ENCODE peak calls at places on chromosome 2, in nine cellular contexts. B, W, L, S, X, J, H, N and U are unnamed samples.

GRCh38 chr2:74101574-74102300 is 46.0 kb downstream of the BOLA3 start:
- DNase-seq in X (no peak), N (no peak), W (no peak), H (no peak), L (no peak), J (no peak), S (no peak), B (no peak), U (no peak)

GRCh38 chr2:67877281-67877680 is 185.5 kb downstream of the C1D start:
- DNase-seq in L (no peak), J (no peak), H (no peak), W (no peak), N (peak; percentile 8), B (no peak), S (peak; percentile 80), X (no peak), U (no peak)

GRCh38 chr2:127415593-127416485 is 2.4 kb upstream of the PROC start:
- DNase-seq in S (peak; percentile 91), X (peak; percentile 84), J (peak; percentile 63), B (peak; percentile 84), N (peak; percentile 95), L (peak; percentile 80), H (peak; percentile 87), W (peak; percentile 62), U (no peak)

GRCh38 chr2:33411765-33412164 is 64.7 kb upstream of the RASGRP3 start:
- DNase-seq in S (no peak), H (no peak), W (no peak), L (no peak), J (no peak), X (no peak), N (no peak), B (no peak), U (no peak)

GRCh38 chr2:108637304-108637669 is 82.0 kb upstream of the RANBP2 start:
- DNase-seq in W (no peak), H (peak; percentile 49), X (peak; percentile 74), L (peak; percentile 29), N (no peak), B (peak; percentile 89), S (no peak), J (no peak), U (no peak)

GRCh38 chr2:3641181-3641580 is 16.8 kb upstream of the ALLC start:
- DNase-seq in X (no peak), B (no peak), H (peak; percentile 18), W (no peak), S (no peak), L (no peak), N (no peak), J (peak; percentile 39), U (no peak)

GRCh38 chr2:1594281-1595171 is 149.8 kb downstream of the PXDN start:
- DNase-seq in H (no peak), N (no peak), S (peak; percentile 42), L (no peak), W (no peak), X (no peak), J (no peak), B (no peak), U (no peak)

GRCh38 chr2:173058097-173058496 is 17.5 kb upstream of the MAP3K20 start:
- DNase-seq in J (no peak), S (no peak), B (no peak), W (no peak), L (no peak), H (no peak), X (no peak), N (no peak), U (no peak)

GRCh38 chr2:107633580-107634147 is 193.0 kb upstream of the RGPD4 start:
- DNase-seq in H (no peak), W (no peak), L (no peak), S (no peak), B (no peak), X (no peak), J (no peak), N (no peak), U (no peak)

GRCh38 chr2:28822036-28822435 is 11.4 kb downstream of the SPDYA start:
- DNase-seq in S (no peak), L (no peak), H (no peak), J (no peak), W (no peak), B (no peak), N (no peak), X (no peak), U (no peak)

GRCh38 chr2:47293967-47294366 is 109.0 kb upstream of the MSH2 start:
- DNase-seq in J (no peak), W (no peak), B (no peak), H (no peak), L (no peak), X (no peak), N (no peak), S (no peak), U (no peak)

GRCh38 chr2:238868616-238869292 is 20.9 kb downstream of the TWIST2 start:
- DNase-seq in S (peak; percentile 48), B (no peak), H (peak; percentile 86), L (no peak), X (peak; percentile 76), W (peak; percentile 50), J (peak; percentile 82), N (no peak), U (peak; percentile 96)
- H3K4me1 ChIP-seq in S (peaks cover 6% of the 10 kb centered on the region), B (no peaks in the 10 kb centered on the region), H (peaks cover 60% of the 10 kb centered on the region), L (no peaks in the 10 kb centered on the region), X (peaks cover 19% of the 10 kb centered on the region), W (peaks cover 16% of the 10 kb centered on the region), J (peaks cover 46% of the 10 kb centered on the region), N (peaks cover 8% of the 10 kb centered on the region), U (peaks cover 60% of the 10 kb centered on the region)

GRCh38 chr2:236623816-236624215 is 54.2 kb downstream of the ACKR3 start:
- DNase-seq in N (peak; percentile 24), S (no peak), B (no peak), X (no peak), J (no peak), W (no peak), L (no peak), H (no peak), U (no peak)
- TF ChIP-seq CTCF in N (peak; percentile 30), S (no peak), B (no peak), X (no peak), J (no peak), W (no peak), L (no peak), H (no peak), U (no peak)

GRCh38 chr2:86078801-86079545 is 26.7 kb downstream of the POLR1A start:
- DNase-seq in L (peak; percentile 30), W (no peak), S (no peak), J (no peak), H (peak; percentile 34), B (peak; percentile 43), N (no peak), X (no peak), U (no peak)
- H3K27ac ChIP-seq in L (no peak overlapping the region), W (no peak overlapping the region), S (no peak overlapping the region), J (no peak overlapping the region), H (no peak overlapping the region), B (no peak overlapping the region), N (no peak overlapping the region), X (no peak overlapping the region), U (no peak overlapping the region)

GRCh38 chr2:64990823-64991222 is 1.6 kb downstream of the SLC1A4 start:
- DNase-seq in W (no peak), L (no peak), J (no peak), X (no peak), N (no peak), H (no peak), B (no peak), S (no peak), U (no peak)
- H3K4me1 ChIP-seq in W (peaks cover 43% of the 10 kb centered on the region), L (no peaks in the 10 kb centered on the region), J (peaks cover 4% of the 10 kb centered on the region), X (peaks cover 5% of the 10 kb centered on the region), N (peaks cover 7% of the 10 kb centered on the region), H (peaks cover 46% of the 10 kb centered on the region), B (peaks cover 4% of the 10 kb centered on the region), S (peaks cover 4% of the 10 kb centered on the region), U (peaks cover 43% of the 10 kb centered on the region)

GRCh38 chr2:160409480-160409879 is 84.1 kb downstream of the RBMS1 start:
- DNase-seq in H (no peak), N (no peak), X (no peak), J (no peak), L (no peak), W (no peak), S (no peak), B (no peak), U (no peak)

GRCh38 chr2:160408205-160408561 is 85.4 kb downstream of the RBMS1 start:
- DNase-seq in L (no peak), H (no peak), J (no peak), S (no peak), X (no peak), B (no peak), N (no peak), W (no peak), U (no peak)

GRCh38 chr2:160406591-160407392 is 86.8 kb downstream of the RBMS1 start:
- DNase-seq in L (peak; percentile 9), B (peak; percentile 54), S (no peak), N (peak; percentile 51), J (no peak), W (peak; percentile 50), X (peak; percentile 66), H (peak; percentile 50), U (peak; percentile 93)

GRCh38 chr2:160408575-160409291 is 84.9 kb downstream of the RBMS1 start:
- DNase-seq in J (no peak), N (peak; percentile 65), W (peak; percentile 19), B (no peak), X (no peak), H (no peak), S (peak; percentile 67), L (no peak), U (no peak)

GRCh38 chr2:160407393-160408204 is 86.0 kb downstream of the RBMS1 start:
- DNase-seq in B (peak; percentile 66), N (peak; percentile 88), X (peak; percentile 59), W (peak; percentile 74), L (peak; percentile 40), J (peak; percentile 79), S (peak; percentile 87), H (peak; percentile 53), U (no peak)
- TF ChIP-seq CTCF in B (no peak), N (no peak), X (no peak), W (no peak), L (no peak), J (peak; percentile 40), S (no peak), H (no peak), U (peak; percentile 21)